ENCODE peak calls at places on chromosomes 12 and 14, in eight cellular contexts. Z, S, X, H, U, P, E and L are unnamed samples.

GRCh38 chr12:108238474-108238873 is 100.6 kb downstream of the CMKLR1 start:
- DNase-seq in E (no peak), P (no peak), Z (no peak), H (no peak), X (no peak), S (no peak), U (no peak), L (no peak)

GRCh38 chr12:6224550-6224949 is 24.4 kb downstream of the CD9 start:
- DNase-seq in E (no peak), X (no peak), H (peak), Z (peak), P (no peak), U (peak), S (no peak), L (peak)

GRCh38 chr12:130787445-130788410 is 51.3 kb downstream of the STX2 start:
- DNase-seq in E (peak), P (no peak), H (no peak), X (peak), Z (peak), U (peak), S (no peak), L (no peak)

GRCh38 chr12:124705545-124706138 is 138.2 kb upstream of the NCOR2 start:
- DNase-seq in Z (no peak), X (no peak), P (no peak), H (no peak), U (no peak), S (no peak), E (peak), L (peak)

GRCh38 chr12:110670161-110670701 is 18.7 kb downstream of the HVCN1 start:
- DNase-seq in P (no peak), S (no peak), X (no peak), H (no peak), Z (no peak), E (no peak), U (no peak), L (peak)

GRCh38 chr12:21731144-21731543 is 43.4 kb downstream of the KCNJ8 start:
- DNase-seq in U (no peak), X (no peak), Z (no peak), H (no peak), E (no peak), P (no peak), S (no peak), L (no peak)

GRCh38 chr12:109864916-109865315 is 15.4 kb downstream of the GLTP start:
- DNase-seq in E (no peak), S (no peak), X (no peak), P (no peak), Z (no peak), H (peak), U (no peak), L (no peak)

GRCh38 chr14:68675233-68675577 is 117.7 kb downstream of the ZFP36L1 start:
- DNase-seq in S (no peak), X (peak), U (no peak), P (no peak), E (no peak), Z (peak), H (peak), L (no peak)

DNA sequence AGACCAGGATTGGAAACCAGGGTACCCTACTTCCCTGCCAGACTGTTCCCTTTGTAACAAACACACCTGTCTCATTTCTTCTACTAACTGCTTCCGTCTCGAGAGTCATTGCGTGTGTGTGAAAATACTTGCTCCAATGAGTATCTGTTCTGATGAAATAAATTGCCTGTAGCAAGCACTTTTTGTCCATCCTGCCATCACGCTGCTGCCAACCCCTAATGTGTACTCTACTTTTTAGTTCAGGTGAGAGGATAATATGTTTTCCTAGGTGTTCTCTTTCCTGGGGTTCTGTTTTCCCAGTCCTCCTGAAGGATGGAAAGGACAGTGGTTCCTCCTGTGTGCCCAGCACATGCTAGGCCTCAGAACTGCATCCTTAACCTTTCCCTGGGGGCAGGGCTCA is 1.0 kb downstream of the TUNAR start:
- DNase-seq in U (no peak), X (no peak), H (no peak), Z (no peak), P (no peak), S (no peak), E (no peak), L (no peak)
- H3K9ac ChIP-seq in U (no peak), X (no peak), H (no peak), Z (no peak), P (no peak), S (no peak), E (no peak), L (no peak)

GRCh38 chr14:105097797-105098127 is 32.5 kb upstream of the GPR132 start:
- DNase-seq in Z (no peak), E (no peak), H (no peak), X (no peak), P (no peak), U (no peak), S (no peak), L (peak)
- H3K9ac ChIP-seq in Z (no peak), E (no peak), H (no peak), X (no peak), P (no peak), U (no peak), S (no peak), L (no peak)

GRCh38 chr14:31197671-31198070 is 9.9 kb downstream of the HECTD1 start:
- DNase-seq in E (no peak), P (no peak), H (no peak), S (no peak), U (no peak), X (no peak), Z (no peak), L (no peak)

GRCh38 chr14:31190717-31191263 is 16.8 kb downstream of the HECTD1 start:
- DNase-seq in X (no peak), H (no peak), Z (no peak), E (no peak), P (no peak), S (no peak), U (no peak), L (no peak)

GRCh38 chr14:31196839-31197477 is 10.6 kb downstream of the HECTD1 start:
- DNase-seq in Z (no peak), S (no peak), E (no peak), P (no peak), H (no peak), X (no peak), U (no peak), L (no peak)

GRCh38 chr14:31194095-31194494 is 13.5 kb downstream of the HECTD1 start:
- DNase-seq in E (no peak), Z (peak), H (no peak), X (peak), S (no peak), P (no peak), U (no peak), L (no peak)

DNA sequence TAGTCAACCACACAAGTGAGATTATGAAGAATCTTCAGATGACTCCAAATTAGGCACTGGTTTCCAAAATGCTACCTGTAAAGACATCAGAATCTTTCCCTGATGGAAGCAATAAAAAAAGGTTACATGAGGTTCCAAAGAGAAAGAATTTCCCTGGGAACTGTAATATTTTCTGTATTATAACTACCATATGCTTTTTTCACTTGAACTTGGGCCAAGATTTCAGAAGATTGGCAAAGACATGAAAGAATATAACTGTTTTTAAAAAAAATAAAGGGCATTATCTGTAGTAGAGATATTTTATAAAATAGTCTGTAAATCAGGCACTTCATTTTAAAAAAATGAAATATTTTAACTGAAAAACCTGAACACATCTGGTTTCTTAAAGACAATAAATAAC is 12.9 kb downstream of the HECTD1 start:
- DNase-seq in U (no peak), H (no peak), X (no peak), S (no peak), P (no peak), E (no peak), Z (peak), L (no peak)
- H3K9ac ChIP-seq in U (no peak), H (no peak), X (no peak), S (peak), P (no peak), E (no peak), Z (no peak), L (no peak)

GRCh38 chr12:12557733-12558132 is 4.9 kb downstream of the DUSP16 start:
- DNase-seq in P (no peak), X (no peak), E (no peak), S (no peak), Z (no peak), U (no peak), H (no peak), L (no peak)
- H3K9ac ChIP-seq in P (no peak), X (no peak), E (no peak), S (no peak), Z (no peak), U (no peak), H (no peak), L (no peak)

GRCh38 chr12:34390171-34390841 is 368.0 kb downstream of the ALG10 start:
- DNase-seq in E (no peak), S (no peak), Z (no peak), P (no peak), X (no peak), H (no peak), U (no peak), L (peak)
- H3K9ac ChIP-seq in E (no peak), S (no peak), Z (no peak), P (no peak), X (no peak), H (no peak), U (no peak), L (no peak)

DNA sequence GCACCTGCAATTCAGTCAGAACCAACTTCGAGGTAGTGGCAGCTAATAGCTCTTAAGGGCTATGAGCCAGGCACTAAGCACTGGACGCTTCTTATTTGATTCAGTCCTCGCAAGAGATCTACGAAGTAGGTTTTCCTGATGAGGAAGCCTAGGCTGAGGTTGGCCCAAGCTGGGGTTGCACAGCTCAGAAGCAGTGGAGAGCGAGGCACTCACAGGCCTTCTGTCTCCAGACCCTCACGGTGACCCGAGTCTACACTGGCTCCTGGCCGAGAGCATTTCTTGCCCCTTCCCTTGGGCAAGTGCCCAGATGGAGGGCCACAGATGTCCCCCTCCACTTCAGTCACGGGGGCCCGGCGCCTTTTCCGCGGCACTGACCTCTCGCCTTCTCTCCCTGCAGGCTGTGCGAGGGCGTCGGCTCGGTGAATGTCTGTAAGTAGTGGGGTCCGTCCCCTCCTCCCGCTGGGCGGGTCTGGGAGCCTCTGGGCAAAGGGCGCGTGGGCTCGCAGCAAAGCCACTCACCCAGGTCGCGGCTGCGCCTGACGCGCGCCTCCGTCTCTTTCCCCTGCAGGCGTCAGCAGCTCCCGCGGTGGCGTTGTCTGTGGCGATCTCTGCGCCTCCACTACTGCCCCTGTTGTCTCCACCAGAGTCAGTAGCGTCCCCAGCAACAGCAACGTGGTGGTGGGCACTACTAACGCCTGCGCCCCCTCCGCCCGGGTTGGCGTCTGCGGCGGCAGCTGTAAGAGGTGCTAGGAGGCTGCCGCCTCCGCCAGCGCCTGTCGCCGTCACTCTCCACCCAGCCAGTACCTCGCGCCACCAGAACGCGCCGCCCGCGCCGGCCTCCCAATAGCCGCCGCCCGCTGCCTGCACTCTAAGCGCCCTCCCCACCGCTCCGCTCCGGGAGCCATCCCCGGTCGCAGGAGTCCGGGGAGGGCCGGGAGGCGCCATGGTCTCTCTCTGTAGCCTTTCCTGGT is 13.1 kb downstream of the KRT83 start:
- DNase-seq in U (peak), E (peak), H (peak), X (peak), Z (peak), P (no peak), S (peak), L (peak)
- H3K9ac ChIP-seq in U (peak), E (no peak), H (no peak), X (peak), Z (peak), P (no peak), S (peak), L (peak)

GRCh38 chr12:12975322-12976077 is 23.5 kb upstream of the GPRC5D start:
- DNase-seq in S (peak), U (no peak), H (peak), Z (peak), X (peak), E (peak), P (no peak), L (no peak)
- H3K9ac ChIP-seq in S (no peak), U (peak), H (no peak), Z (peak), X (no peak), E (no peak), P (no peak), L (no peak)